ENCODE peak calls at places on chromosomes 7 and 10, in four cellular contexts. One of them, this sample, is unnamed.

GRCh38 chr7:33128631-33128989 is 754 bp upstream of the BBS9 start:
- DNase-seq in brain microvascular endothelial cell: no peak
- DNase-seq in GDM1: no peak
- DNase-seq in hypothalamus: no peak
- DNase-seq in this sample: no peak

GRCh38 chr10:11118696-11119095 is 101.0 kb downstream of the CELF2 start:
- DNase-seq in hypothalamus: no peak
- DNase-seq in GDM1: no peak
- DNase-seq in brain microvascular endothelial cell: no peak
- DNase-seq in this sample: no peak

GRCh38 chr7:2863461-2864066 is 19.5 kb upstream of the GNA12 start:
- DNase-seq in GDM1: peak; percentile 75
- DNase-seq in brain microvascular endothelial cell: peak; percentile 97
- DNase-seq in hypothalamus: peak; percentile 14
- DNase-seq in this sample: peak; percentile 92

GRCh38 chr10:80407836-80408197 is 534 bp upstream of the PRXL2A start:
- DNase-seq in hypothalamus: no peak
- DNase-seq in GDM1: no peak
- DNase-seq in brain microvascular endothelial cell: no peak
- DNase-seq in this sample: no peak

GRCh38 chr7:133705596-133705995 is 421.5 kb upstream of the LRGUK start:
- DNase-seq in brain microvascular endothelial cell: peak; percentile 89
- DNase-seq in hypothalamus: no peak
- DNase-seq in GDM1: no peak
- DNase-seq in this sample: no peak

GRCh38 chr7:45193868-45194267 is 36.3 kb downstream of the RAMP3 start:
- DNase-seq in GDM1: no peak
- DNase-seq in hypothalamus: no peak
- DNase-seq in brain microvascular endothelial cell: no peak
- DNase-seq in this sample: no peak

GRCh38 chr10:69749180-69750010 is 52.3 kb upstream of the COL13A1 start:
- DNase-seq in hypothalamus: no peak
- DNase-seq in GDM1: no peak
- DNase-seq in brain microvascular endothelial cell: peak; percentile 24
- DNase-seq in this sample: no peak

GRCh38 chr10:62560207-62560819 is 186.1 kb downstream of the ZNF365 start:
- DNase-seq in GDM1: no peak
- DNase-seq in hypothalamus: no peak
- DNase-seq in brain microvascular endothelial cell: no peak
- DNase-seq in this sample: no peak

GRCh38 chr7:132145466-132145865 is 430.8 kb downstream of the PLXNA4 start:
- DNase-seq in brain microvascular endothelial cell: peak; percentile 35
- DNase-seq in hypothalamus: no peak
- DNase-seq in GDM1: no peak
- DNase-seq in this sample: no peak

GRCh38 chr10:13716161-13717071 is 129.7 kb downstream of the PRPF18 start:
- DNase-seq in hypothalamus: no peak
- DNase-seq in GDM1: no peak
- DNase-seq in brain microvascular endothelial cell: peak; percentile 70
- DNase-seq in this sample: no peak

GRCh38 chr10:122515588-122516231 is 44.8 kb upstream of the DMBT1 start:
- DNase-seq in GDM1: no peak
- DNase-seq in hypothalamus: no peak
- DNase-seq in brain microvascular endothelial cell: no peak
- DNase-seq in this sample: no peak

GRCh38 chr10:128047337-128047736 is 78.9 kb downstream of the MKI67 start:
- DNase-seq in brain microvascular endothelial cell: peak; percentile 20
- DNase-seq in GDM1: peak; percentile 87
- DNase-seq in hypothalamus: no peak
- DNase-seq in this sample: peak; percentile 84

GRCh38 chr7:50653116-50653854 is 88.1 kb upstream of the DDC start:
- DNase-seq in hypothalamus: no peak
- DNase-seq in brain microvascular endothelial cell: peak; percentile 65
- DNase-seq in GDM1: no peak
- DNase-seq in this sample: no peak

GRCh38 chr7:98630149-98630548 is 13.1 kb downstream of the NPTX2 start:
- DNase-seq in GDM1: no peak
- DNase-seq in hypothalamus: no peak
- DNase-seq in brain microvascular endothelial cell: no peak
- DNase-seq in this sample: no peak

GRCh38 chr10:23081891-23082290 is 13.5 kb upstream of the MSRB2 start:
- DNase-seq in hypothalamus: no peak
- DNase-seq in brain microvascular endothelial cell: no peak
- DNase-seq in GDM1: peak; percentile 2
- DNase-seq in this sample: no peak

GRCh38 chr7:105796365-105796764 is 80.0 kb downstream of the ATXN7L1 start:
- DNase-seq in GDM1: no peak
- DNase-seq in hypothalamus: no peak
- DNase-seq in brain microvascular endothelial cell: peak; percentile 35
- DNase-seq in this sample: no peak

GRCh38 chr7:15753834-15754600 is 67.5 kb upstream of the MEOX2 start:
- DNase-seq in brain microvascular endothelial cell: no peak
- DNase-seq in hypothalamus: no peak
- DNase-seq in GDM1: no peak
- DNase-seq in this sample: no peak

GRCh38 chr7:95658676-95659075 is 62.4 kb upstream of the PDK4 start:
- DNase-seq in brain microvascular endothelial cell: no peak
- DNase-seq in hypothalamus: no peak
- DNase-seq in GDM1: no peak
- DNase-seq in this sample: no peak

GRCh38 chr10:51860257-51860656 is 160.9 kb upstream of the CSTF2T start:
- DNase-seq in brain microvascular endothelial cell: peak; percentile 62
- DNase-seq in hypothalamus: no peak
- DNase-seq in GDM1: no peak
- DNase-seq in this sample: no peak

GRCh38 chr7:131095346-131095745 is 232.3 kb upstream of the MKLN1 start:
- DNase-seq in brain microvascular endothelial cell: no peak
- DNase-seq in GDM1: no peak
- DNase-seq in hypothalamus: no peak
- DNase-seq in this sample: no peak

GRCh38 chr10:122487231-122487765 is 25.9 kb downstream of the HTRA1 start:
- DNase-seq in hypothalamus: no peak
- DNase-seq in GDM1: no peak
- DNase-seq in brain microvascular endothelial cell: no peak
- DNase-seq in this sample: no peak

GRCh38 chr10:66747451-66747850 is 178.4 kb upstream of the LRRTM3 start:
- DNase-seq in hypothalamus: no peak
- DNase-seq in brain microvascular endothelial cell: peak; percentile 88
- DNase-seq in GDM1: no peak
- DNase-seq in this sample: no peak

GRCh38 chr7:38584443-38585210 is 46.5 kb downstream of the AMPH start:
- DNase-seq in brain microvascular endothelial cell: peak; percentile 67
- DNase-seq in GDM1: no peak
- DNase-seq in hypothalamus: no peak
- DNase-seq in this sample: no peak

GRCh38 chr7:1721047-1721687 is 51.1 kb downstream of the ELFN1 start:
- DNase-seq in hypothalamus: no peak
- DNase-seq in GDM1: no peak
- DNase-seq in brain microvascular endothelial cell: no peak
- DNase-seq in this sample: no peak

GRCh38 chr10:125399289-125399688 is 238.9 kb upstream of the CTBP2 start:
- DNase-seq in GDM1: no peak
- DNase-seq in hypothalamus: no peak
- DNase-seq in brain microvascular endothelial cell: no peak
- DNase-seq in this sample: no peak

GRCh38 chr10:48770558-48771089 is 86.0 kb downstream of the WDFY4 start:
- DNase-seq in hypothalamus: no peak
- DNase-seq in brain microvascular endothelial cell: no peak
- DNase-seq in GDM1: no peak
- DNase-seq in this sample: no peak

GRCh38 chr10:74289956-74290355 is 138.9 kb downstream of the ADK start:
- DNase-seq in hypothalamus: no peak
- DNase-seq in brain microvascular endothelial cell: no peak
- DNase-seq in GDM1: no peak
- DNase-seq in this sample: no peak

GRCh38 chr10:132884041-132884440 is 58.3 kb downstream of the CFAP46 start:
- DNase-seq in hypothalamus: no peak
- DNase-seq in brain microvascular endothelial cell: no peak
- DNase-seq in GDM1: no peak
- DNase-seq in this sample: no peak

GRCh38 chr10:123287594-123288247 is 133.5 kb downstream of the BUB3 start:
- DNase-seq in brain microvascular endothelial cell: peak; percentile 7
- DNase-seq in hypothalamus: no peak
- DNase-seq in GDM1: no peak
- DNase-seq in this sample: no peak

GRCh38 chr7:14219125-14219524 is 229.7 kb upstream of the ETV1 start:
- DNase-seq in hypothalamus: no peak
- DNase-seq in GDM1: no peak
- DNase-seq in brain microvascular endothelial cell: no peak
- DNase-seq in this sample: no peak

GRCh38 chr10:75764974-75765551 is 333.6 kb downstream of the LRMDA start:
- DNase-seq in GDM1: no peak
- DNase-seq in hypothalamus: no peak
- DNase-seq in brain microvascular endothelial cell: no peak
- DNase-seq in this sample: no peak

GRCh38 chr7:28595081-28595480 is 182.8 kb downstream of the CREB5 start:
- DNase-seq in hypothalamus: no peak
- DNase-seq in GDM1: no peak
- DNase-seq in brain microvascular endothelial cell: no peak
- DNase-seq in this sample: no peak

GRCh38 chr7:123190109-123190831 is 9.5 kb downstream of the SLC13A1 start:
- DNase-seq in hypothalamus: no peak
- DNase-seq in GDM1: no peak
- DNase-seq in brain microvascular endothelial cell: no peak
- DNase-seq in this sample: no peak

GRCh38 chr10:93071674-93072224 is 1.9 kb upstream of the CYP26A1 start:
- DNase-seq in GDM1: no peak
- DNase-seq in brain microvascular endothelial cell: no peak
- DNase-seq in hypothalamus: no peak
- DNase-seq in this sample: no peak

GRCh38 chr10:25356609-25357008 is 181.8 kb downstream of the GPR158 start:
- DNase-seq in brain microvascular endothelial cell: no peak
- DNase-seq in GDM1: no peak
- DNase-seq in hypothalamus: no peak
- DNase-seq in this sample: no peak

GRCh38 chr7:146131701-146132100 is 15.1 kb downstream of the CNTNAP2 start:
- DNase-seq in GDM1: no peak
- DNase-seq in brain microvascular endothelial cell: no peak
- DNase-seq in hypothalamus: no peak
- DNase-seq in this sample: no peak

GRCh38 chr7:1802899-1803298 is 132.8 kb downstream of the ELFN1 start:
- DNase-seq in hypothalamus: no peak
- DNase-seq in GDM1: no peak
- DNase-seq in brain microvascular endothelial cell: no peak
- DNase-seq in this sample: no peak

GRCh38 chr10:131862548-131862947 is 38.3 kb upstream of the PPP2R2D start:
- DNase-seq in brain microvascular endothelial cell: no peak
- DNase-seq in GDM1: no peak
- DNase-seq in hypothalamus: no peak
- DNase-seq in this sample: no peak

This sample was measured in KBM-7.